ENCODE peak calls at places on chromosomes 12 and 14, in five cellular contexts. One of them, this sample, is unnamed.

GRCh38 chr12:81128930-81129554 is 51.2 kb downstream of the ACSS3 start:
- DNase-seq in Caco-2: peak; percentile 48
- DNase-seq in fibroblast of lung: peak; percentile 59
- DNase-seq in H4: peak; percentile 44
- DNase-seq in IMR-90: peak; percentile 43
- DNase-seq in this sample: peak; percentile 62

GRCh38 chr12:117344716-117345115 is 16.7 kb downstream of the NOS1 start:
- DNase-seq in Caco-2: no peak
- DNase-seq in fibroblast of lung: no peak
- DNase-seq in H4: no peak
- DNase-seq in IMR-90: no peak
- DNase-seq in this sample: no peak

GRCh38 chr12:65368071-65368470 is 89.6 kb downstream of the MSRB3 start:
- DNase-seq in Caco-2: no peak
- DNase-seq in fibroblast of lung: no peak
- DNase-seq in H4: no peak
- DNase-seq in IMR-90: no peak
- DNase-seq in this sample: no peak

GRCh38 chr14:103641181-103641580 is 12.2 kb downstream of the KLC1 start:
- DNase-seq in Caco-2: no peak
- DNase-seq in fibroblast of lung: peak; percentile 28
- DNase-seq in H4: no peak
- DNase-seq in IMR-90: peak; percentile 82
- DNase-seq in this sample: peak; percentile 13

GRCh38 chr12:56346663-56347062 is 8.0 kb downstream of the IL23A start:
- DNase-seq in Caco-2: no peak
- DNase-seq in fibroblast of lung: no peak
- DNase-seq in H4: no peak
- DNase-seq in IMR-90: no peak
- DNase-seq in this sample: peak; percentile 35

GRCh38 chr12:95532851-95533250 is 18.4 kb downstream of the USP44 start:
- DNase-seq in Caco-2: no peak
- DNase-seq in fibroblast of lung: peak; percentile 27
- DNase-seq in H4: peak; percentile 35
- DNase-seq in IMR-90: peak; percentile 53
- DNase-seq in this sample: no peak

GRCh38 chr14:48771717-48772116 is 814.5 kb downstream of the RPS29 start:
- DNase-seq in Caco-2: no peak
- DNase-seq in fibroblast of lung: no peak
- DNase-seq in H4: no peak
- DNase-seq in IMR-90: peak; percentile 70
- DNase-seq in this sample: no peak

GRCh38 chr14:58243790-58244555 is 670 bp upstream of the PSMA3 start:
- DNase-seq in Caco-2: no peak
- DNase-seq in fibroblast of lung: no peak
- DNase-seq in H4: peak; percentile 17
- DNase-seq in IMR-90: no peak
- DNase-seq in this sample: peak; percentile 55

GRCh38 chr14:101596742-101597141 is 35.4 kb downstream of the DIO3 start:
- DNase-seq in Caco-2: no peak
- DNase-seq in fibroblast of lung: no peak
- DNase-seq in H4: no peak
- DNase-seq in IMR-90: no peak
- DNase-seq in this sample: no peak

GRCh38 chr14:99389171-99389826 is 91.4 kb downstream of the SETD3 start:
- DNase-seq in Caco-2: no peak
- DNase-seq in fibroblast of lung: peak; percentile 18
- DNase-seq in H4: no peak
- DNase-seq in IMR-90: peak; percentile 10
- DNase-seq in this sample: peak; percentile 59

GRCh38 chr12:110279976-110280783 is 867 bp upstream of the ATP2A2 start:
- DNase-seq in Caco-2: peak; percentile 45
- DNase-seq in fibroblast of lung: no peak
- DNase-seq in H4: no peak
- DNase-seq in IMR-90: peak; percentile 33
- DNase-seq in this sample: peak; percentile 62

GRCh38 chr12:77724367-77724957 is 106.2 kb upstream of the NAV3 start:
- DNase-seq in Caco-2: no peak
- DNase-seq in fibroblast of lung: peak; percentile 71
- DNase-seq in H4: peak; percentile 42
- DNase-seq in IMR-90: peak; percentile 45
- DNase-seq in this sample: peak; percentile 69

GRCh38 chr12:115542656-115543055 is 734.8 kb downstream of the MED13L start:
- DNase-seq in Caco-2: no peak
- DNase-seq in fibroblast of lung: no peak
- DNase-seq in H4: peak; percentile 50
- DNase-seq in IMR-90: no peak
- DNase-seq in this sample: no peak

This sample was measured in dermis blood vessel endothelial cell.